ENCODE peak calls at places on chromosomes 4 and X, in ten cellular contexts. One of them, this sample, is unnamed.

GRCh38 chrX:148507413-148507812 is 7.0 kb downstream of the AFF2 start:
- DNase-seq in tibial artery: no peak
- DNase-seq in Peyer's patch: no peak
- DNase-seq in ovary: no peak
- DNase-seq in heart right ventricle: no peak
- DNase-seq in heart left ventricle: no peak
- DNase-seq in AG10803: peak
- DNase-seq in upper lobe of right lung: no peak
- DNase-seq in lower lobe of right lung: no peak
- DNase-seq in cardiac muscle cell: no peak
- DNase-seq in this sample: no peak

GRCh38 chrX:155242300-155242699 is 22.0 kb downstream of the RAB39B start:
- DNase-seq in lower lobe of right lung: no peak
- DNase-seq in tibial artery: no peak
- DNase-seq in Peyer's patch: no peak
- DNase-seq in cardiac muscle cell: no peak
- DNase-seq in heart left ventricle: no peak
- DNase-seq in AG10803: no peak
- DNase-seq in ovary: no peak
- DNase-seq in upper lobe of right lung: no peak
- DNase-seq in heart right ventricle: no peak
- DNase-seq in this sample: no peak

GRCh38 chr4:76611611-76612010 is 176.6 kb downstream of the SHROOM3 start:
- DNase-seq in lower lobe of right lung: no peak
- DNase-seq in heart left ventricle: no peak
- DNase-seq in upper lobe of right lung: no peak
- DNase-seq in heart right ventricle: no peak
- DNase-seq in AG10803: no peak
- DNase-seq in tibial artery: no peak
- DNase-seq in Peyer's patch: peak
- DNase-seq in cardiac muscle cell: no peak
- DNase-seq in ovary: peak
- DNase-seq in this sample: no peak

GRCh38 chrX:150476183-150476699 is 92.2 kb upstream of the MTM1 start:
- DNase-seq in lower lobe of right lung: no peak
- DNase-seq in cardiac muscle cell: no peak
- DNase-seq in ovary: no peak
- DNase-seq in AG10803: peak
- DNase-seq in upper lobe of right lung: no peak
- DNase-seq in tibial artery: no peak
- DNase-seq in heart left ventricle: no peak
- DNase-seq in heart right ventricle: no peak
- DNase-seq in Peyer's patch: no peak
- DNase-seq in this sample: peak

GRCh38 chrX:53547668-53548067 is 113.5 kb upstream of the HSD17B10 start:
- DNase-seq in Peyer's patch: no peak
- DNase-seq in AG10803: no peak
- DNase-seq in lower lobe of right lung: no peak
- DNase-seq in heart left ventricle: no peak
- DNase-seq in cardiac muscle cell: no peak
- DNase-seq in tibial artery: no peak
- DNase-seq in heart right ventricle: no peak
- DNase-seq in upper lobe of right lung: no peak
- DNase-seq in ovary: no peak
- DNase-seq in this sample: no peak

GRCh38 chrX:123818243-123818642 is 41.6 kb upstream of the XIAP start:
- DNase-seq in Peyer's patch: no peak
- DNase-seq in cardiac muscle cell: no peak
- DNase-seq in lower lobe of right lung: no peak
- DNase-seq in heart right ventricle: no peak
- DNase-seq in upper lobe of right lung: no peak
- DNase-seq in heart left ventricle: no peak
- DNase-seq in tibial artery: no peak
- DNase-seq in AG10803: peak
- DNase-seq in ovary: no peak
- DNase-seq in this sample: no peak

GRCh38 chr4:175444512-175444911 is 367.6 kb downstream of the GPM6A start:
- DNase-seq in tibial artery: no peak
- DNase-seq in Peyer's patch: no peak
- DNase-seq in heart left ventricle: no peak
- DNase-seq in cardiac muscle cell: no peak
- DNase-seq in upper lobe of right lung: no peak
- DNase-seq in ovary: no peak
- DNase-seq in AG10803: no peak
- DNase-seq in lower lobe of right lung: no peak
- DNase-seq in heart right ventricle: no peak
- DNase-seq in this sample: no peak

GRCh38 chrX:47215291-47215900 is 3.1 kb upstream of the CDK16 start:
- DNase-seq in lower lobe of right lung: no peak
- DNase-seq in tibial artery: no peak
- DNase-seq in ovary: no peak
- DNase-seq in cardiac muscle cell: no peak
- DNase-seq in Peyer's patch: no peak
- DNase-seq in heart left ventricle: no peak
- DNase-seq in AG10803: no peak
- DNase-seq in heart right ventricle: no peak
- DNase-seq in upper lobe of right lung: no peak
- DNase-seq in this sample: no peak

GRCh38 chrX:13059676-13060499 is 15.5 kb upstream of the FAM9C start:
- DNase-seq in AG10803: peak
- DNase-seq in lower lobe of right lung: no peak
- DNase-seq in tibial artery: no peak
- DNase-seq in cardiac muscle cell: no peak
- DNase-seq in heart right ventricle: no peak
- DNase-seq in Peyer's patch: no peak
- DNase-seq in ovary: no peak
- DNase-seq in heart left ventricle: no peak
- DNase-seq in upper lobe of right lung: no peak
- DNase-seq in this sample: no peak

GRCh38 chr4:73308286-73308685 is 49.7 kb upstream of the ANKRD17 start:
- DNase-seq in heart left ventricle: no peak
- DNase-seq in upper lobe of right lung: no peak
- DNase-seq in AG10803: peak
- DNase-seq in tibial artery: no peak
- DNase-seq in cardiac muscle cell: no peak
- DNase-seq in ovary: no peak
- DNase-seq in heart right ventricle: no peak
- DNase-seq in Peyer's patch: no peak
- DNase-seq in lower lobe of right lung: no peak
- DNase-seq in this sample: peak

GRCh38 chrX:17705211-17705610 is 32.1 kb upstream of the SCML1 start:
- DNase-seq in Peyer's patch: no peak
- DNase-seq in cardiac muscle cell: no peak
- DNase-seq in lower lobe of right lung: no peak
- DNase-seq in AG10803: no peak
- DNase-seq in ovary: no peak
- DNase-seq in heart right ventricle: no peak
- DNase-seq in tibial artery: no peak
- DNase-seq in upper lobe of right lung: no peak
- DNase-seq in heart left ventricle: no peak
- DNase-seq in this sample: no peak

GRCh38 chr4:151857368-151857767 is 96.6 kb upstream of the GATB start:
- DNase-seq in ovary: no peak
- DNase-seq in heart right ventricle: no peak
- DNase-seq in upper lobe of right lung: no peak
- DNase-seq in cardiac muscle cell: no peak
- DNase-seq in AG10803: no peak
- DNase-seq in heart left ventricle: no peak
- DNase-seq in tibial artery: no peak
- DNase-seq in Peyer's patch: no peak
- DNase-seq in lower lobe of right lung: no peak
- DNase-seq in this sample: no peak

GRCh38 chr4:2755821-2756690 is at the start of gene TNIP2:
- DNase-seq in AG10803: peak
- DNase-seq in upper lobe of right lung: peak
- DNase-seq in lower lobe of right lung: peak
- DNase-seq in ovary: peak
- DNase-seq in tibial artery: peak
- DNase-seq in heart right ventricle: peak
- DNase-seq in cardiac muscle cell: peak
- DNase-seq in Peyer's patch: peak
- DNase-seq in heart left ventricle: peak
- DNase-seq in this sample: peak

GRCh38 chrX:9678215-9678980 is 87.2 kb downstream of the GPR143 start:
- DNase-seq in ovary: no peak
- DNase-seq in upper lobe of right lung: no peak
- DNase-seq in heart right ventricle: no peak
- DNase-seq in lower lobe of right lung: no peak
- DNase-seq in tibial artery: no peak
- DNase-seq in Peyer's patch: no peak
- DNase-seq in cardiac muscle cell: no peak
- DNase-seq in heart left ventricle: no peak
- DNase-seq in AG10803: no peak
- DNase-seq in this sample: no peak

GRCh38 chr4:38562751-38563198 is 101.2 kb upstream of the KLF3 start:
- DNase-seq in tibial artery: peak
- DNase-seq in lower lobe of right lung: no peak
- DNase-seq in Peyer's patch: no peak
- DNase-seq in cardiac muscle cell: no peak
- DNase-seq in AG10803: peak
- DNase-seq in heart left ventricle: no peak
- DNase-seq in heart right ventricle: peak
- DNase-seq in ovary: no peak
- DNase-seq in upper lobe of right lung: no peak
- DNase-seq in this sample: peak

GRCh38 chr4:167541286-167541685 is 307.0 kb upstream of the SPOCK3 start:
- DNase-seq in cardiac muscle cell: no peak
- DNase-seq in ovary: no peak
- DNase-seq in AG10803: no peak
- DNase-seq in heart right ventricle: no peak
- DNase-seq in heart left ventricle: no peak
- DNase-seq in upper lobe of right lung: no peak
- DNase-seq in tibial artery: no peak
- DNase-seq in lower lobe of right lung: no peak
- DNase-seq in Peyer's patch: no peak
- DNase-seq in this sample: no peak

DNA sequence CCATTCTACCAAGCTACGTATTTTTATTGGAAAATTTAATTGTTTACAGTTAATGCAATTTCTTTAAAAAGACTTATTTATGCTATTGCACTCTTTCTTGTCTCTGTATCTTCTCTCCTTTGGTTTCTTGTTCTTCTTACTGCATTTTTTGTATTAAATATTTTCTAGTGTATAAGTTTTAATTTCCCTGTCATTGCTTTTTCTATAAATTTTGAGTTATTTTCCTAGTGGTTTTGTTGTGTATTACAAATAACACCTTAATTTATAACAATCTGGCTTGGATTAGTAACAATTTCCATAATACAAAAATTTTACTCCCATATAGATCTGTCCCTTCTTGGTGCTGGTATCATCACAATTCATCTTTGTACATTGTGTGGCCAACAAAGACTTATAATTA is 303.5 kb upstream of the SPOCK3 start:
- DNase-seq in Peyer's patch: no peak
- DNase-seq in ovary: no peak
- DNase-seq in cardiac muscle cell: no peak
- DNase-seq in heart left ventricle: no peak
- DNase-seq in heart right ventricle: no peak
- DNase-seq in upper lobe of right lung: no peak
- DNase-seq in AG10803: no peak
- DNase-seq in lower lobe of right lung: no peak
- DNase-seq in tibial artery: no peak
- DNase-seq in this sample: no peak
- TF ChIP-seq CTCF in Peyer's patch: no peak
- TF ChIP-seq CTCF in ovary: no peak
- TF ChIP-seq CTCF in cardiac muscle cell: no peak
- TF ChIP-seq CTCF in heart left ventricle: no peak
- TF ChIP-seq CTCF in heart right ventricle: peak
- TF ChIP-seq CTCF in upper lobe of right lung: no peak
- TF ChIP-seq CTCF in AG10803: no peak
- TF ChIP-seq CTCF in lower lobe of right lung: no peak
- TF ChIP-seq CTCF in tibial artery: no peak
- TF ChIP-seq CTCF in this sample: no peak

DNA sequence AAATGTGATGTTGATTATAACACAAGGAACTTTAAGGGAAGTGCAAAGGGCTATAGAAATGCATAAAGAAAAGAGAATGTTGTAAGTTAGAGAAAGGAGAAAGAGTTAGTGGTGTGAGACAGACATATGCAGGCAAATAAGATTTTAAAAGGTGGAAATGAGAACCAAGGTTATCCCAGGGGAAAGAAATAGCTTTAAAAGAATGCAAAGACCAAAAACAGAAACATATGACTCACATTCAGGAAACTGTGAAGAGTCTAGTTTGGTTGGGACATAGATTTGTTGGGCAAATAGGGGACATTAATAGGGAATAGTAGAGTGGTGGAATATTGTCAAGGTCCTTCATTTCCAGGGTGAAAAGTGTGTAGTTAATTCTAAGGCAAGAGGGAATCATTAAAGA is 52.4 kb downstream of the MAPK10 start:
- DNase-seq in cardiac muscle cell: no peak
- DNase-seq in upper lobe of right lung: no peak
- DNase-seq in heart right ventricle: no peak
- DNase-seq in Peyer's patch: no peak
- DNase-seq in lower lobe of right lung: no peak
- DNase-seq in heart left ventricle: no peak
- DNase-seq in tibial artery: no peak
- DNase-seq in ovary: no peak
- DNase-seq in AG10803: peak
- DNase-seq in this sample: peak
- H3K4me3 ChIP-seq in cardiac muscle cell: no peak
- H3K4me3 ChIP-seq in upper lobe of right lung: no peak
- H3K4me3 ChIP-seq in heart right ventricle: no peak
- H3K4me3 ChIP-seq in Peyer's patch: no peak
- H3K4me3 ChIP-seq in lower lobe of right lung: no peak
- H3K4me3 ChIP-seq in heart left ventricle: no peak
- H3K4me3 ChIP-seq in tibial artery: no peak
- H3K4me3 ChIP-seq in ovary: no peak
- H3K4me3 ChIP-seq in AG10803: no peak
- H3K4me3 ChIP-seq in this sample: no peak

DNA sequence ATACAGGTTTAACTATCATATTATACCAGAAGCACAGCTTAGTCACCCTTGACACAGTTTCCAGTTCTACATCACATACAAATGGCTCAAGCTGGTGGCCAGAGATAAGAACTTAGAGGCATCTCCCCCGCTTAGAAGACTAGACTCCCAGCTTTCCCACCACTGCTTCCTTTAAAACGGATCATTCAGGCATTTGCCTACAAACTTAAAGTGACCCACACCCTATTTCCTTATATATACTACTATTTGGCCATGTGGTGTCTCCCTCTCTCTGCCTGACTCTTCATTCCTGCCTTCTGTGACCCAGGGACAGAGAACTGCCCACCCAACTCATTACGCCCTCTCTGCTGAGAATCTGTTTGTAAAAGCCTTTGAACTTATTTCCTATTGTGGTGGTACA is 781.2 kb upstream of the DIAPH2 start:
- DNase-seq in AG10803: no peak
- DNase-seq in lower lobe of right lung: no peak
- DNase-seq in upper lobe of right lung: no peak
- DNase-seq in cardiac muscle cell: peak
- DNase-seq in heart left ventricle: no peak
- DNase-seq in tibial artery: no peak
- DNase-seq in ovary: no peak
- DNase-seq in Peyer's patch: no peak
- DNase-seq in heart right ventricle: no peak
- DNase-seq in this sample: peak
- TF ChIP-seq CTCF in AG10803: no peak
- TF ChIP-seq CTCF in lower lobe of right lung: no peak
- TF ChIP-seq CTCF in upper lobe of right lung: no peak
- TF ChIP-seq CTCF in cardiac muscle cell: no peak
- TF ChIP-seq CTCF in heart left ventricle: no peak
- TF ChIP-seq CTCF in tibial artery: no peak
- TF ChIP-seq CTCF in ovary: no peak
- TF ChIP-seq CTCF in Peyer's patch: no peak
- TF ChIP-seq CTCF in heart right ventricle: no peak
- TF ChIP-seq CTCF in this sample: no peak

GRCh38 chr4:186201535-186202230 is 10.3 kb downstream of the CYP4V2 start:
- DNase-seq in heart right ventricle: no peak
- DNase-seq in Peyer's patch: peak
- DNase-seq in lower lobe of right lung: no peak
- DNase-seq in AG10803: peak
- DNase-seq in tibial artery: no peak
- DNase-seq in heart left ventricle: no peak
- DNase-seq in upper lobe of right lung: peak
- DNase-seq in ovary: peak
- DNase-seq in cardiac muscle cell: peak
- DNase-seq in this sample: peak
- H3K4me3 ChIP-seq in heart right ventricle: no peak
- H3K4me3 ChIP-seq in Peyer's patch: no peak
- H3K4me3 ChIP-seq in lower lobe of right lung: no peak
- H3K4me3 ChIP-seq in AG10803: no peak
- H3K4me3 ChIP-seq in tibial artery: no peak
- H3K4me3 ChIP-seq in heart left ventricle: no peak
- H3K4me3 ChIP-seq in upper lobe of right lung: no peak
- H3K4me3 ChIP-seq in ovary: no peak
- H3K4me3 ChIP-seq in cardiac muscle cell: no peak
- H3K4me3 ChIP-seq in this sample: no peak